ENCODE peak calls at places on chromosomes 16 and 17, in four cellular contexts. Z is GM12878, O is H1, D is K562. J is an unnamed sample.

GRCh38 chr16:5333991-5334390 is 236.4 kb upstream of the EEF2KMT start:
- DNase-seq in O (no peak), D (no peak), Z (no peak), J (no peak)

GRCh38 chr16:4488486-4488967 is 12.3 kb downstream of the HMOX2 start:
- DNase-seq in D (no peak), Z (no peak), O (no peak), J (no peak)

GRCh38 chr17:73293031-73293430 is 18.8 kb downstream of the CDC42EP4 start:
- DNase-seq in O (no peak), Z (no peak), D (no peak), J (no peak)

GRCh38 chr17:81004336-81005015 is 12.8 kb downstream of the CHMP6 start:
- DNase-seq in O (no peak), Z (no peak), D (no peak), J (no peak)

GRCh38 chr16:68272501-68273209 is 8.3 kb downstream of the SLC7A6 start:
- DNase-seq in O (no peak), D (no peak), Z (no peak), J (no peak)

GRCh38 chr16:51569204-51569911 is 418.3 kb upstream of the SALL1 start:
- DNase-seq in D (no peak), O (no peak), Z (no peak), J (no peak)

GRCh38 chr16:59210955-59211541 is 476.9 kb upstream of the GOT2 start:
- DNase-seq in D (no peak), O (no peak), Z (no peak), J (peak; percentile 92)

GRCh38 chr16:27453476-27453825 is 51.5 kb downstream of the IL21R start:
- DNase-seq in D (no peak), O (no peak), Z (no peak), J (no peak)

GRCh38 chr16:8370374-8371015 is 219.8 kb downstream of the TMEM114 start:
- DNase-seq in O (no peak), Z (no peak), D (peak; percentile 5), J (peak; percentile 28)

GRCh38 chr17:56707312-56708219 is 114.1 kb downstream of the NOG start:
- DNase-seq in D (no peak), O (no peak), Z (no peak), J (no peak)

GRCh38 chr16:67883872-67884261 is 818 bp upstream of the NRN1L start:
- DNase-seq in Z (no peak), D (peak; percentile 62), O (peak; percentile 90), J (peak; percentile 51)

GRCh38 chr17:51764387-51764971 is 394.0 kb downstream of the CA10 start:
- DNase-seq in Z (peak; percentile 4), O (peak; percentile 61), D (peak; percentile 64), J (peak; percentile 60)

GRCh38 chr16:89007371-89008249 is 30.6 kb upstream of the CBFA2T3 start:
- DNase-seq in O (no peak), D (no peak), Z (no peak), J (no peak)

GRCh38 chr17:41527076-41528023 is 758 bp downstream of the KRT19 start:
- DNase-seq in Z (no peak), D (peak; percentile 76), O (peak; percentile 73), J (no peak)

GRCh38 chr16:24348511-24349290 is 92.6 kb downstream of the CACNG3 start:
- DNase-seq in Z (no peak), O (no peak), D (no peak), J (no peak)

GRCh38 chr16:914453-914852 is 56.3 kb downstream of the LMF1 start:
- DNase-seq in D (no peak), O (no peak), Z (peak; percentile 8), J (peak; percentile 16)

GRCh38 chr16:75758215-75758614 is 31.9 kb upstream of the CPHXL start:
- DNase-seq in O (no peak), Z (no peak), D (no peak), J (no peak)

GRCh38 chr16:12423151-12423550 is 380.5 kb downstream of the CPPED1 start:
- DNase-seq in D (no peak), Z (no peak), O (no peak), J (no peak)

GRCh38 chr16:23296994-23297393 is 5.1 kb upstream of the SCNN1B start:
- DNase-seq in O (peak; percentile 81), D (peak; percentile 44), Z (no peak), J (peak; percentile 24)

GRCh38 chr16:66205287-66206167 is 161.0 kb upstream of the CDH5 start:
- DNase-seq in Z (no peak), O (peak; percentile 35), D (no peak), J (no peak)

GRCh38 chr17:79402275-79402674 is 208.6 kb downstream of the RBFOX3 start:
- DNase-seq in Z (no peak), O (no peak), D (no peak), J (no peak)

GRCh38 chr17:307295-307691 is 45.3 kb downstream of the RPH3AL start:
- DNase-seq in Z (no peak), O (no peak), D (no peak), J (no peak)

GRCh38 chr17:14429084-14429483 is 128.2 kb downstream of the HS3ST3B1 start:
- DNase-seq in D (no peak), Z (no peak), O (no peak), J (no peak)

GRCh38 chr17:76438906-76439305 is 14.0 kb downstream of the UBE2O start:
- DNase-seq in O (no peak), Z (no peak), D (no peak), J (peak; percentile 41)

GRCh38 chr16:72502654-72503005 is 330.7 kb upstream of the PMFBP1 start:
- DNase-seq in Z (no peak), D (no peak), O (no peak), J (no peak)

GRCh38 chr17:48259710-48260291 is 152.2 kb downstream of the SNX11 start:
- DNase-seq in O (no peak), D (peak; percentile 75), Z (no peak), J (no peak)

GRCh38 chr17:77227461-77228223 is 86.9 kb downstream of the SEC14L1 start:
- DNase-seq in O (no peak), D (no peak), Z (no peak), J (no peak)

GRCh38 chr16:3025032-3026002 is 1.5 kb downstream of the THOC6 start:
- DNase-seq in O (no peak), D (no peak), Z (no peak), J (no peak)

GRCh38 chr16:85522517-85522841 is 90.6 kb upstream of the GSE1 start:
- DNase-seq in Z (no peak), D (no peak), O (no peak), J (no peak)

GRCh38 chr16:50313596-50314483 is 47.5 kb downstream of the ADCY7 start:
- DNase-seq in O (peak; percentile 41), Z (no peak), D (no peak), J (peak; percentile 95)

GRCh38 chr17:67390646-67391480 is 13.8 kb downstream of the PITPNC1 start:
- DNase-seq in Z (peak; percentile 87), O (no peak), D (no peak), J (peak; percentile 86)

GRCh38 chr17:42775534-42776098 is 2.4 kb downstream of the VPS25 start:
- DNase-seq in D (peak; percentile 91), Z (no peak), O (no peak), J (peak; percentile 53)
- TF ChIP-seq CTCF in D (peak; percentile 43), Z (peak; percentile 5), O (no peak), J (no peak)

GRCh38 chr17:13395872-13396271 is 205.9 kb downstream of the HS3ST3A1 start:
- DNase-seq in Z (no peak), O (no peak), D (no peak), J (no peak)

GRCh38 chr17:13398853-13399252 is 202.9 kb downstream of the HS3ST3A1 start:
- DNase-seq in Z (no peak), O (no peak), D (no peak), J (no peak)

GRCh38 chr17:13398091-13398490 is 203.6 kb downstream of the HS3ST3A1 start:
- DNase-seq in D (no peak), Z (no peak), O (no peak), J (no peak)

GRCh38 chr17:13395346-13395745 is 206.4 kb downstream of the HS3ST3A1 start:
- DNase-seq in D (no peak), Z (no peak), O (no peak), J (no peak)

GRCh38 chr17:13393841-13394710 is 207.7 kb downstream of the HS3ST3A1 start:
- DNase-seq in Z (no peak), O (no peak), D (peak; percentile 6), J (no peak)
- TF ChIP-seq HDAC6 in Z (no peak), O (no peak), D (no peak), J (no peak)

DNA sequence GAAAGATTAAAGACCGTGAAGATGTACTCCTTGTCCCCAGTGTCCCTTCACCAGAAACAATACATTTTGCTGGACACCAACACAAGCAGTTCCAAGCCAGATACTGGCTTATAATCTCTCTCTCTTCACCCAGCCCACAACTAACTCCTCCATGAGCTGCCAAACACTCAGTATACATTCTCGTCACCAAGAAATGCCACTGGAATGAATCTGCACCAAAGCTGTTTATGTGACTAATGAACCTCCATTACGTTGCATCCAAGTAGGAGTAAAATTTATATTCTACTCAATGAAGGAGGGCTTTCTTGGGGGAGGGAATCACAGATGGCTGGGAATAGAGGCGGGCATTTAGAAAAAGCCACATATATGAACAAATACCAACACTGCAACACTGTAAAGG is 20.9 kb upstream of the SOX9 start:
- DNase-seq in D (no peak), O (no peak), Z (no peak), J (no peak)
- TF ChIP-seq CTCF in D (no peak), O (no peak), Z (no peak), J (no peak)

GRCh38 chr17:12457493-12457892 is 208.2 kb upstream of the MYOCD start:
- DNase-seq in Z (no peak), D (no peak), O (no peak), J (no peak)
- TF ChIP-seq HDAC6 in Z (no peak), D (no peak), O (no peak), J (no peak)

DNA sequence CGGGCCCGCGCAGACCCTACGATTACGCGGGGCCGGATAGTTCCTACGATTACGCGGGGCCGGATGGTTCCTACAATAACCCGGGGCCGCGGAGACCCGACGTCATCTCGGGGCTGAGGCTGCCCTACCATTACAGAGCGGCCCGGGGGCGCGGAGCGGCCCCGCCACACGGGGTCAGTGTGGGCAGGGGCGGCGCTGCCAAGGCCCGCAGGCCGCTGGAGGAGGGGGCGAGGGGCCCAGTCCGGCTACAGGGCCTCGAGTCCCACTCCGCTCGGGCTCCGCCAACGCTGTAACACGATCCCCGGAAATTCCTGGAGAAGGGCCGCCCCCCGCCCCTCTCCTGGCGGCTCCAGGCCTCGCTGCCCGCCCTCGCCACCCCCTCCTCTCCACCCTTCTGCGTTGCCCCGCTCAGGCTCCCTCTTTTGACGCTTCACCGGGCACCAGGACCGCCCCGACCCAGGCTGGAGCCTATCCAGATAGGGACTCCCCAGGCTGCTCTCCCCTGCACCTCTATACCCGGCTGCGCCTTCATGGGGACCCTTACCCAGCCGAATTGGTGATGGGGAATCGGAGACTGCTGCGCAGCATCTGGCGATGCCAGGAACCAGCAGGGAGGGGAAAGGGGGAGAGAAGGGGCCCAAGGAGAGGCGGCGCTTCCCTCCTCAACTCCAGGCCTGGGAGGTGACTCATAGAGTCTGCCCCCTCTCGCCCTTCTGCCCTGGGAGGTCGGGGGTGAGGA is at the start of gene RAB34:
- DNase-seq in Z (no peak), O (peak; percentile 92), D (no peak), J (no peak)
- TF ChIP-seq CTCF in Z (peak; percentile 15), O (peak; percentile 61), D (no peak), J (no peak)

GRCh38 chr17:7889166-7889584 is 586 bp downstream of the CHD3 start:
- DNase-seq in Z (no peak), O (no peak), D (peak; percentile 10), J (peak; percentile 85)
- TF ChIP-seq HDAC6 in Z (no peak), O (no peak), D (no peak), J (no peak)

GRCh38 chr17:82129095-82129494 is 31.1 kb upstream of the FASN start:
- DNase-seq in Z (no peak), O (no peak), D (peak; percentile 36), J (no peak)
- TF ChIP-seq CTCF in Z (peak; percentile 7), O (peak; percentile 50), D (peak; percentile 51), J (peak; percentile 31)